ENCODE peak calls at places on chromosomes 1 and 21, in five cellular contexts. G is adipocyte, Y is DND-41, A is mesendoderm, H is HCT116. L is an unnamed sample.

GRCh38 chr1:31752258-31752657 is 11.9 kb downstream of the ADGRB2 start:
- DNase-seq in G (no peak), Y (peak), A (peak), H (no peak), L (no peak)

GRCh38 chr1:110605901-110606783 is at the start of gene KCNA2:
- DNase-seq in G (peak), Y (no peak), A (peak), H (no peak), L (peak)

GRCh38 chr1:44693159-44693558 is 18.6 kb downstream of the ARMH1 start:
- DNase-seq in G (no peak), Y (no peak), A (no peak), H (no peak), L (no peak)

GRCh38 chr1:86104606-86105532 is 51.7 kb downstream of the COL24A1 start:
- DNase-seq in G (no peak), Y (no peak), A (no peak), H (no peak), L (no peak)

GRCh38 chr21:37119421-37120218 is 46.6 kb downstream of the TTC3 start:
- DNase-seq in G (no peak), Y (no peak), A (peak), H (no peak), L (peak)

GRCh38 chr1:220339581-220339980 is 67.3 kb upstream of the RAB3GAP2 start:
- DNase-seq in G (no peak), Y (no peak), A (peak), H (no peak), L (peak)

GRCh38 chr1:8822383-8823294 is 5.2 kb upstream of the RERE start:
- DNase-seq in G (peak), Y (no peak), A (peak), H (peak), L (no peak)

GRCh38 chr1:68111804-68112436 is 61.5 kb upstream of the DIRAS3 start:
- DNase-seq in G (peak), Y (no peak), A (peak), H (peak), L (peak)

GRCh38 chr1:226838456-226838855 is 32.0 kb upstream of the PSEN2 start:
- DNase-seq in G (no peak), Y (no peak), A (peak), H (no peak), L (no peak)

GRCh38 chr1:245860681-245861552 is 646.2 kb downstream of the SMYD3 start:
- DNase-seq in G (peak), Y (no peak), A (no peak), H (no peak), L (no peak)

GRCh38 chr21:38298833-38299232 is 42.0 kb downstream of the KCNJ15 start:
- DNase-seq in G (no peak), Y (no peak), A (no peak), H (no peak), L (no peak)

GRCh38 chr21:38295997-38296764 is 39.4 kb downstream of the KCNJ15 start:
- DNase-seq in G (no peak), Y (no peak), A (no peak), H (no peak), L (no peak)

GRCh38 chr21:38297871-38298270 is 41.1 kb downstream of the KCNJ15 start:
- DNase-seq in G (no peak), Y (no peak), A (no peak), H (no peak), L (no peak)

GRCh38 chr21:38299651-38300050 is 42.9 kb downstream of the KCNJ15 start:
- DNase-seq in G (no peak), Y (no peak), A (no peak), H (no peak), L (no peak)

GRCh38 chr21:38297193-38297592 is 40.4 kb downstream of the KCNJ15 start:
- DNase-seq in G (peak), Y (no peak), A (no peak), H (no peak), L (no peak)
- H3K9ac ChIP-seq in G (peak), Y (no peak), A (no peak), H (no peak), L (no peak)

GRCh38 chr1:167136191-167136614 is 42.3 kb downstream of the STYXL2 start:
- DNase-seq in G (peak), Y (no peak), A (peak), H (no peak), L (peak)
- H3K9ac ChIP-seq in G (no peak), Y (no peak), A (no peak), H (no peak), L (no peak)

GRCh38 chr1:234927312-234927967 is 201.2 kb downstream of the TOMM20 start:
- DNase-seq in G (no peak), Y (no peak), A (no peak), H (no peak), L (no peak)

GRCh38 chr1:234925440-234926251 is 203.0 kb downstream of the TOMM20 start:
- DNase-seq in G (peak), Y (no peak), A (peak), H (peak), L (peak)

GRCh38 chr1:234926574-234927311 is 201.9 kb downstream of the TOMM20 start:
- DNase-seq in G (no peak), Y (no peak), A (no peak), H (no peak), L (no peak)

GRCh38 chr1:234924450-234925355 is 203.9 kb downstream of the TOMM20 start:
- DNase-seq in G (no peak), Y (no peak), A (no peak), H (no peak), L (no peak)

DNA sequence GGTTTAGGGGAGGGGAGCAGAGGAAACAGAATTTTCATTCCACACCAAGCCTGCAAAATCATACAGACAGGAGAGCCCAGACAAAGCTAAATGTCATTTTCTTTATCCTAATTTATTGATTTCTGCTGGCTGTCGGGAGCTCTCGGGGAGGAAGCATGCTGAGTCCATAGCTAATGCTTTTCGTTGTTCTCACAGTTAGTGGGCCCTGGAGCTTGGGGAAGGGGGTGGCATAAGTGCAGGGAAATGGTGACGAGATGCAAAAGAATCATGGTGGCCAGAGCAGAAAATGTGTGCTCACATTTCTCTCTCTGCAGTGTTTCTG is 202.4 kb downstream of the TOMM20 start:
- DNase-seq in G (no peak), Y (no peak), A (no peak), H (no peak), L (no peak)
- H3K9ac ChIP-seq in G (peak), Y (no peak), A (no peak), H (no peak), L (peak)

GRCh38 chr1:66351474-66351873 is 182.5 kb upstream of the SGIP1 start:
- DNase-seq in G (peak), Y (no peak), A (no peak), H (no peak), L (no peak)
- H3K9ac ChIP-seq in G (no peak), Y (no peak), A (no peak), H (peak), L (no peak)

L was measured in NT2/D1.